ENCODE peak calls at places on chromosome 6, in six cellular contexts. V is sigmoid colon, R is K562, H is HCT116, D is HL-60, O is transverse colon. F is an unnamed sample.

GRCh38 chr6:68710496-68710895 is 75.4 kb downstream of the ADGRB3 start:
- DNase-seq in V (no peak), R (no peak), H (no peak), D (no peak), O (no peak), F (no peak)

GRCh38 chr6:151060742-151061100 is 179.0 kb upstream of the AKAP12 start:
- DNase-seq in V (no peak), R (no peak), H (no peak), D (no peak), O (no peak), F (no peak)

GRCh38 chr6:150720774-150721233 is 121.1 kb downstream of the PLEKHG1 start:
- DNase-seq in V (no peak), R (no peak), H (peak; percentile 73), D (no peak), O (no peak), F (no peak)

GRCh38 chr6:140846518-140847277 is 1286.0 kb upstream of the GJE1 start:
- DNase-seq in V (no peak), R (no peak), H (no peak), D (no peak), O (no peak), F (no peak)

GRCh38 chr6:36358235-36358915 is 21.7 kb upstream of the BNIP5 start:
- DNase-seq in V (no peak), R (no peak), H (no peak), D (no peak), O (no peak), F (no peak)

GRCh38 chr6:97639702-97640101 is 356.7 kb upstream of the MMS22L start:
- DNase-seq in V (no peak), R (no peak), H (no peak), D (no peak), O (no peak), F (no peak)

GRCh38 chr6:41642090-41642959 is 4.1 kb downstream of the MDFI start:
- DNase-seq in V (no peak), R (no peak), H (no peak), D (no peak), O (no peak), F (no peak)

GRCh38 chr6:125950293-125950692 is 6.3 kb upstream of the HINT3 start:
- DNase-seq in V (no peak), R (peak; percentile 41), H (no peak), D (no peak), O (no peak), F (no peak)

GRCh38 chr6:13787146-13787545 is 27.2 kb downstream of the MCUR1 start:
- DNase-seq in V (no peak), R (no peak), H (no peak), D (no peak), O (no peak), F (no peak)

GRCh38 chr6:5433324-5433723 is 172.0 kb downstream of the FARS2 start:
- DNase-seq in V (no peak), R (no peak), H (no peak), D (no peak), O (no peak), F (no peak)

GRCh38 chr6:90365565-90366219 is 69.0 kb upstream of the BACH2 start:
- DNase-seq in V (no peak), R (no peak), H (no peak), D (no peak), O (no peak), F (no peak)

GRCh38 chr6:106158816-106159215 is 72.7 kb downstream of the PRDM1 start:
- DNase-seq in V (no peak), R (no peak), H (no peak), D (no peak), O (no peak), F (no peak)

GRCh38 chr6:161233986-161234620 is 39.8 kb downstream of the AGPAT4 start:
- DNase-seq in V (peak; percentile 94), R (no peak), H (peak; percentile 13), D (no peak), O (peak; percentile 51), F (no peak)

GRCh38 chr6:158677906-158678305 is 28.1 kb downstream of the SYTL3 start:
- DNase-seq in V (peak; percentile 30), R (no peak), H (no peak), D (no peak), O (no peak), F (no peak)

GRCh38 chr6:16236648-16237199 is 1.7 kb upstream of the GMPR start:
- DNase-seq in V (peak; percentile 76), R (peak; percentile 44), H (no peak), D (no peak), O (peak; percentile 71), F (peak; percentile 70)

GRCh38 chr6:30206152-30206551 is 7.1 kb downstream of the TRIM26 start:
- DNase-seq in V (peak; percentile 52), R (no peak), H (no peak), D (no peak), O (no peak), F (no peak)

GRCh38 chr6:30211306-30211705 is 1.9 kb downstream of the TRIM26 start:
- DNase-seq in V (no peak), R (no peak), H (no peak), D (no peak), O (no peak), F (no peak)

GRCh38 chr6:30207619-30208295 is 5.4 kb downstream of the TRIM26 start:
- DNase-seq in V (no peak), R (no peak), H (no peak), D (no peak), O (peak; percentile 48), F (no peak)

GRCh38 chr6:30202366-30202765 is 10.8 kb downstream of the TRIM26 start:
- DNase-seq in V (no peak), R (no peak), H (no peak), D (no peak), O (no peak), F (no peak)

GRCh38 chr6:30206799-30207618 is 6.2 kb downstream of the TRIM26 start:
- DNase-seq in V (peak; percentile 65), R (no peak), H (no peak), D (no peak), O (peak; percentile 43), F (peak; percentile 47)
- H3K4me3 ChIP-seq in V (no peak overlapping the region), R (no peak overlapping the region), H (no peak overlapping the region), D (no peak overlapping the region), O (no peak overlapping the region), F (no peak overlapping the region)

GRCh38 chr6:112332274-112332673 is 14.9 kb upstream of the RFPL4B start:
- DNase-seq in V (no peak), R (no peak), H (no peak), D (no peak), O (no peak), F (no peak)

GRCh38 chr6:112330877-112331260 is 16.3 kb upstream of the RFPL4B start:
- DNase-seq in V (no peak), R (no peak), H (no peak), D (no peak), O (no peak), F (no peak)

GRCh38 chr6:112331306-112331705 is 15.8 kb upstream of the RFPL4B start:
- DNase-seq in V (no peak), R (no peak), H (no peak), D (no peak), O (no peak), F (no peak)

GRCh38 chr6:112325449-112325848 is 21.7 kb upstream of the RFPL4B start:
- DNase-seq in V (no peak), R (no peak), H (no peak), D (no peak), O (no peak), F (no peak)

DNA sequence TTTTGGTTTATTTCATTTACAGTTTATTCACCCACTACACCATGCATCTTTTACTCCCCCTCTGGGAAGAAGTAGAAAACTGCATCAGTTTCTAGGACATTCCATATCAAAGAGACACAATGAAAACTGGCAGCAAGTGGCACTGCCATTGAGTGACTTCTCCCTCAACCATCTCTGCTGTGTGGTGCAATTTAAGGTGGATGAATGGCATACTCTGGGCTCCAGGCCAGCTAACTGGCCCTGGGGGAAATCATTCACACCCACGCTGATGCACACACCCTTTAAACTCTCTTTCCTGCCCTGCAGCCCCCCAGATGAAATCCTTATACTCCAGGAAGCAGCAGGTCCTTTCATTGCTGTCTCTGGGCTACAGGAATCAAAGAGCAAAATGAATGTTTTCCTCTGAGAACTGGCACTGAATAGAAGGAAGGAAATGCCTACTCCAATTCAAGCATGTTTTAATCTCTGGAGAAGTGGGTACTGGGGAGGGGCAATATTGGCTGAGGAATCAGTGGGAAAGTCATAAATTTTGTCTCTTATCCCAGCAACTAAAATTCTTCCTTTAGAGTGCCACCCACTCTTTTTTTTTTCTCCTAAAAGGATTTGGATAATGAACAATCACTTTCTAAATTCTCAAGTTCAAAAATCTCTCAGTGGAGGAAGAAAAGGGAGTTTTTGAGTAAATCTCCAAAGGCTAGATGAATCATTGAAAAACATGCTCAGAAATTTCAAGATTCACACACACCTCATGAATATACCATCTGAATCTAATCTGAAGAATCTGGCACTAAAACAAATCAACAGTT is 16.9 kb upstream of the RFPL4B start:
- DNase-seq in V (no peak), R (no peak), H (no peak), D (no peak), O (no peak), F (no peak)
- TF ChIP-seq POLR2AphosphoS5 in V (no peak), R (no peak), H (no peak), D (no peak), O (no peak), F (no peak)

DNA sequence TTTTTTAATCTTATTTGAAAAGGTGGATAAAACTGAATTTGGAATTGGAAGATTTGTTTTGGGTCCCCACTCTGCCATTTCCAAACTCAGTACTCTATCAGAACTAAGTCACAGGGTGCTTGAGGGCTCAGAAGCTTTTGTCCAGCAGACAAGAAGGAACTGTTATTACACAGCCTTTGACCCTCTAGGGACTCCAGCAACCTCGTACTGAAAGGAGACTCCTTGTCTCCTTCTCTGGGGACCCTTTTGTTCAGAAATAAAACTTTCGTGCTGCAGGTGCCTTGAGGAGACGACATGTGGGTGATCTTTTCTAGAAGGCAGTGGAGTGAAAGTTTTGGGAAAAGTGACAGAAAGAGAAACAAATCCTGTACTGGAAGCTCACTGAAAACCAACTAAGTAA is 7.4 kb upstream of the POLR1H start:
- DNase-seq in V (no peak), R (no peak), H (no peak), D (no peak), O (no peak), F (no peak)
- H3K4me3 ChIP-seq in V (no peak overlapping the region), R (no peak overlapping the region), H (no peak overlapping the region), D (no peak overlapping the region), O (no peak overlapping the region), F (no peak overlapping the region)

GRCh38 chr6:22642254-22642653 is 72.9 kb downstream of the HDGFL1 start:
- DNase-seq in V (no peak), R (no peak), H (no peak), D (no peak), O (no peak), F (no peak)

GRCh38 chr6:22636450-22636849 is 67.1 kb downstream of the HDGFL1 start:
- DNase-seq in V (no peak), R (no peak), H (no peak), D (no peak), O (no peak), F (no peak)

GRCh38 chr6:22643780-22644179 is 74.4 kb downstream of the HDGFL1 start:
- DNase-seq in V (peak; percentile 66), R (no peak), H (no peak), D (peak; percentile 9), O (peak; percentile 9), F (no peak)

GRCh38 chr6:22632561-22632960 is 63.2 kb downstream of the HDGFL1 start:
- DNase-seq in V (no peak), R (no peak), H (no peak), D (no peak), O (no peak), F (no peak)

DNA sequence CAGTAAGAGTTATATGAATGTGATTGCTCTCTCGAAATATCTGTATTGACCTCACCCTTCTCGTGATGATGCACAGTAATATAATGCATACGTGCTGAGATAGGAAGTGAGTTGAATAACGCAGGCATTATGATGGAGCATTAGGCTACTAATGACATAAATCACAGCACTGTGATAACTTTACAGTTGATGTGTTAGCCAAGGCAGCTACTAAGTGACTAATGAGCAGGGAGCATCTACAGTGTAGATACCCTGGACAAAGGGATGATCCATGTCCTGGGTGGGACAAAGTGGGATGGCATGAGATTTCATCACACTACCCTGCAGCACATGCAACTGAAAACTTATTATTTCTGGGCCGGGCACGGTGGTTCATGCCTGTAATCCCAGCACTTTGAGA is 68.4 kb downstream of the HDGFL1 start:
- DNase-seq in V (no peak), R (no peak), H (no peak), D (no peak), O (no peak), F (no peak)
- TF ChIP-seq POLR2AphosphoS5 in V (no peak), R (no peak), H (no peak), D (no peak), O (no peak), F (no peak)

F was measured in prostate gland.